ENCODE peak calls at places on chromosomes 12 and 14, in seven cellular contexts. P, O, N, D, Y, R and J are unnamed samples.

GRCh38 chr12:76591461-76591860 is 31.9 kb upstream of the OSBPL8 start:
- DNase-seq in D (no peak), R (no peak), O (no peak), P (no peak), Y (peak), N (peak), J (no peak)

GRCh38 chr12:53068811-53069585 is 10.2 kb downstream of the SPRYD3 start:
- DNase-seq in R (no peak), Y (no peak), D (peak), O (no peak), P (no peak), N (no peak), J (no peak)

GRCh38 chr14:86782092-86782580 is 1210.8 kb downstream of the GALC start:
- DNase-seq in P (no peak), O (no peak), N (no peak), D (no peak), Y (no peak), R (no peak), J (no peak)

GRCh38 chr12:5561057-5561456 is 129.1 kb downstream of the NTF3 start:
- DNase-seq in R (no peak), Y (no peak), P (no peak), D (peak), O (no peak), N (no peak), J (no peak)

GRCh38 chr12:1907652-1908611 is 10.5 kb downstream of the CACNA2D4 start:
- DNase-seq in O (peak), P (peak), R (peak), D (peak), Y (no peak), N (no peak), J (no peak)

GRCh38 chr12:56800221-56800620 is 37.1 kb downstream of the HSD17B6 start:
- DNase-seq in D (no peak), O (no peak), R (no peak), P (no peak), N (no peak), Y (no peak), J (no peak)

GRCh38 chr14:53432378-53432802 is 279.3 kb upstream of the DDHD1 start:
- DNase-seq in O (peak), R (no peak), D (peak), Y (peak), P (no peak), N (peak), J (no peak)

GRCh38 chr12:116604883-116605641 is 45.9 kb downstream of the MAP1LC3B2 start:
- DNase-seq in Y (peak), P (no peak), D (no peak), R (no peak), O (no peak), N (peak), J (no peak)

GRCh38 chr12:19208456-19208855 is 78.9 kb downstream of the PLEKHA5 start:
- DNase-seq in Y (no peak), O (no peak), P (no peak), R (no peak), N (no peak), D (no peak), J (no peak)

GRCh38 chr14:51473808-51474207 is 177.9 kb upstream of the FRMD6 start:
- DNase-seq in P (no peak), D (no peak), Y (no peak), N (no peak), R (no peak), O (no peak), J (no peak)

GRCh38 chr12:92538970-92539749 is 163.6 kb upstream of the PLEKHG7 start:
- DNase-seq in Y (peak), D (no peak), R (no peak), N (peak), O (no peak), P (no peak), J (no peak)

GRCh38 chr14:20986811-20987210 is 3.0 kb upstream of the METTL17 start:
- DNase-seq in D (no peak), N (peak), Y (peak), R (no peak), P (no peak), O (peak), J (no peak)

GRCh38 chr12:9940370-9940769 is 8.2 kb upstream of the CLEC2A start:
- DNase-seq in N (no peak), O (no peak), Y (peak), R (no peak), P (no peak), D (peak), J (no peak)

GRCh38 chr14:27672047-27672446 is 1074.2 kb upstream of the NOVA1 start:
- DNase-seq in Y (no peak), P (no peak), O (no peak), D (peak), R (no peak), N (no peak), J (no peak)

GRCh38 chr14:51369814-51370213 is 129.8 kb downstream of the TMX1 start:
- DNase-seq in O (no peak), P (no peak), N (no peak), R (peak), Y (no peak), D (peak), J (no peak)

GRCh38 chr12:113548467-113548866 is 76.8 kb upstream of the LHX5 start:
- DNase-seq in D (no peak), R (no peak), P (no peak), Y (no peak), O (no peak), N (no peak), J (no peak)

GRCh38 chr12:82216475-82216874 is 141.7 kb downstream of the CCDC59 start:
- DNase-seq in N (no peak), P (no peak), D (no peak), Y (no peak), R (no peak), O (no peak), J (no peak)

GRCh38 chr12:57549909-57550627 is at the start of gene KIF5A:
- DNase-seq in O (peak), Y (no peak), D (peak), R (peak), P (no peak), N (peak), J (peak)

GRCh38 chr14:99944241-99944651 is 121.0 kb upstream of the EVL start:
- DNase-seq in R (no peak), Y (no peak), P (no peak), N (no peak), D (peak), O (no peak), J (no peak)